ENCODE peak calls at places on chromosome X, in seven cellular contexts. One of them, this sample, is unnamed.

GRCh38 chrX:56802921-56803848 is 74.1 kb downstream of the NBDY start:
- DNase-seq in HepG2: peak
- DNase-seq in tibial nerve: peak
- DNase-seq in transverse colon: peak
- DNase-seq in K562: peak
- DNase-seq in upper lobe of left lung: no peak
- DNase-seq in suprapubic skin: peak
- DNase-seq in this sample: no peak

GRCh38 chrX:2474280-2474962 is 26.4 kb downstream of the DHRSX start:
- DNase-seq in HepG2: no peak
- DNase-seq in K562: no peak
- DNase-seq in upper lobe of left lung: no peak
- DNase-seq in transverse colon: no peak
- DNase-seq in suprapubic skin: peak
- DNase-seq in tibial nerve: no peak
- DNase-seq in this sample: no peak

GRCh38 chrX:119784747-119785446 is 6.5 kb downstream of the RPL39 start:
- DNase-seq in transverse colon: peak
- DNase-seq in upper lobe of left lung: no peak
- DNase-seq in HepG2: no peak
- DNase-seq in K562: peak
- DNase-seq in tibial nerve: no peak
- DNase-seq in suprapubic skin: no peak
- DNase-seq in this sample: no peak

GRCh38 chrX:149398027-149398426 is 107.1 kb downstream of the IDS start:
- DNase-seq in HepG2: no peak
- DNase-seq in upper lobe of left lung: no peak
- DNase-seq in suprapubic skin: no peak
- DNase-seq in tibial nerve: no peak
- DNase-seq in K562: no peak
- DNase-seq in transverse colon: no peak
- DNase-seq in this sample: no peak

GRCh38 chrX:115966920-115967319 is 203.6 kb upstream of the AGTR2 start:
- DNase-seq in HepG2: no peak
- DNase-seq in upper lobe of left lung: no peak
- DNase-seq in transverse colon: no peak
- DNase-seq in suprapubic skin: no peak
- DNase-seq in K562: no peak
- DNase-seq in tibial nerve: no peak
- DNase-seq in this sample: no peak

GRCh38 chrX:80550722-80551121 is 130.5 kb downstream of the TENT5D start:
- DNase-seq in transverse colon: no peak
- DNase-seq in HepG2: peak
- DNase-seq in tibial nerve: no peak
- DNase-seq in K562: peak
- DNase-seq in suprapubic skin: no peak
- DNase-seq in upper lobe of left lung: no peak
- DNase-seq in this sample: no peak

GRCh38 chrX:131830400-131831184 is 192.5 kb upstream of the STK26 start:
- DNase-seq in suprapubic skin: peak
- DNase-seq in transverse colon: peak
- DNase-seq in K562: peak
- DNase-seq in HepG2: peak
- DNase-seq in tibial nerve: peak
- DNase-seq in upper lobe of left lung: no peak
- DNase-seq in this sample: no peak

GRCh38 chrX:57367649-57368048 is 81.1 kb downstream of the FAAH2 start:
- DNase-seq in suprapubic skin: no peak
- DNase-seq in HepG2: peak
- DNase-seq in tibial nerve: no peak
- DNase-seq in K562: no peak
- DNase-seq in upper lobe of left lung: no peak
- DNase-seq in transverse colon: no peak
- DNase-seq in this sample: no peak

GRCh38 chrX:275967-276587 is 5.1 kb upstream of the PLCXD1 start:
- DNase-seq in tibial nerve: peak
- DNase-seq in suprapubic skin: peak
- DNase-seq in HepG2: peak
- DNase-seq in transverse colon: peak
- DNase-seq in K562: peak
- DNase-seq in upper lobe of left lung: peak
- DNase-seq in this sample: peak

GRCh38 chrX:112368371-112368770 is 285.8 kb upstream of the TRPC5 start:
- DNase-seq in transverse colon: no peak
- DNase-seq in upper lobe of left lung: no peak
- DNase-seq in tibial nerve: no peak
- DNase-seq in suprapubic skin: no peak
- DNase-seq in K562: no peak
- DNase-seq in HepG2: no peak
- DNase-seq in this sample: no peak

GRCh38 chrX:17007134-17007768 is 60.8 kb downstream of the REPS2 start:
- DNase-seq in transverse colon: no peak
- DNase-seq in suprapubic skin: no peak
- DNase-seq in tibial nerve: no peak
- DNase-seq in upper lobe of left lung: no peak
- DNase-seq in HepG2: peak
- DNase-seq in K562: peak
- DNase-seq in this sample: no peak

GRCh38 chrX:11591712-11592351 is 73.9 kb downstream of the ARHGAP6 start:
- DNase-seq in upper lobe of left lung: no peak
- DNase-seq in HepG2: no peak
- DNase-seq in transverse colon: no peak
- DNase-seq in suprapubic skin: no peak
- DNase-seq in K562: no peak
- DNase-seq in tibial nerve: no peak
- DNase-seq in this sample: no peak

GRCh38 chrX:120512627-120513026 is 43.5 kb upstream of the LAMP2 start:
- DNase-seq in HepG2: peak
- DNase-seq in suprapubic skin: no peak
- DNase-seq in K562: no peak
- DNase-seq in tibial nerve: no peak
- DNase-seq in transverse colon: no peak
- DNase-seq in upper lobe of left lung: no peak
- DNase-seq in this sample: no peak

GRCh38 chrX:133444952-133445831 is 29.9 kb upstream of the GPC4 start:
- DNase-seq in K562: no peak
- DNase-seq in upper lobe of left lung: no peak
- DNase-seq in tibial nerve: no peak
- DNase-seq in transverse colon: peak
- DNase-seq in HepG2: no peak
- DNase-seq in suprapubic skin: no peak
- DNase-seq in this sample: no peak

GRCh38 chrX:154327026-154327820 is 31.6 kb downstream of the TKTL1 start:
- DNase-seq in transverse colon: peak
- DNase-seq in HepG2: no peak
- DNase-seq in tibial nerve: no peak
- DNase-seq in upper lobe of left lung: no peak
- DNase-seq in suprapubic skin: no peak
- DNase-seq in K562: no peak
- DNase-seq in this sample: no peak

GRCh38 chrX:150212672-150213480 is 150.2 kb upstream of the MAMLD1 start:
- DNase-seq in tibial nerve: no peak
- DNase-seq in suprapubic skin: no peak
- DNase-seq in transverse colon: no peak
- DNase-seq in HepG2: no peak
- DNase-seq in K562: no peak
- DNase-seq in upper lobe of left lung: no peak
- DNase-seq in this sample: no peak

GRCh38 chrX:19649227-19650009 is 134.1 kb upstream of the MAP3K15 start:
- DNase-seq in suprapubic skin: no peak
- DNase-seq in tibial nerve: no peak
- DNase-seq in HepG2: no peak
- DNase-seq in upper lobe of left lung: no peak
- DNase-seq in transverse colon: no peak
- DNase-seq in K562: no peak
- DNase-seq in this sample: no peak

GRCh38 chrX:19647731-19648588 is 132.7 kb upstream of the MAP3K15 start:
- DNase-seq in suprapubic skin: no peak
- DNase-seq in upper lobe of left lung: no peak
- DNase-seq in tibial nerve: no peak
- DNase-seq in K562: no peak
- DNase-seq in HepG2: no peak
- DNase-seq in transverse colon: no peak
- DNase-seq in this sample: no peak

GRCh38 chrX:19643203-19643602 is 127.9 kb upstream of the MAP3K15 start:
- DNase-seq in transverse colon: no peak
- DNase-seq in HepG2: no peak
- DNase-seq in tibial nerve: no peak
- DNase-seq in K562: no peak
- DNase-seq in upper lobe of left lung: no peak
- DNase-seq in suprapubic skin: no peak
- DNase-seq in this sample: no peak

GRCh38 chrX:19647159-19647558 is 131.9 kb upstream of the MAP3K15 start:
- DNase-seq in tibial nerve: no peak
- DNase-seq in HepG2: no peak
- DNase-seq in transverse colon: no peak
- DNase-seq in upper lobe of left lung: no peak
- DNase-seq in suprapubic skin: no peak
- DNase-seq in K562: no peak
- DNase-seq in this sample: no peak

GRCh38 chrX:19646298-19646697 is 131.0 kb upstream of the MAP3K15 start:
- DNase-seq in upper lobe of left lung: no peak
- DNase-seq in tibial nerve: no peak
- DNase-seq in transverse colon: no peak
- DNase-seq in suprapubic skin: no peak
- DNase-seq in HepG2: no peak
- DNase-seq in K562: no peak
- DNase-seq in this sample: no peak
- TF ChIP-seq EP300 in upper lobe of left lung: no peak
- TF ChIP-seq EP300 in tibial nerve: no peak
- TF ChIP-seq EP300 in transverse colon: no peak
- TF ChIP-seq EP300 in suprapubic skin: no peak
- TF ChIP-seq EP300 in HepG2: no peak
- TF ChIP-seq EP300 in K562: no peak
- TF ChIP-seq EP300 in this sample: no peak

DNA sequence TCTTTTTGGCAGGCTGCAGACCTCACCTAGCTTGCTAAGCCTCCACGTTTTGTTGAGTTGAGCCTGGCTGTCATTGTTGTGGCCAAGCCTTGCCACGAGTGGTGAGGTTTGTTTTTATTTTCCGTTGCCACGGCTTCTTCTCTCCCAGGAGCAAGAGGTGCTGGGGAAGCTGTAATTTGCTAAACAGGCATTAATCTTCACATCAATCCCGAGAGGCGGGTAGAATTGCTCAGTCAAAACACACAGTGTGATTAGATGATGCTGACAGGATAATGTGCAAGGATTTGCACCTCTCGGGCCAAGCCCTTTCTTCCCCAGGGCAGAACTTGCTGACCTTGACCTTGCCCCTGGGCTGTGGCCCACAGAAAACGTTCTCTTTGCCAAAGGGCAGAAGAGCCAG is 72.2 kb upstream of the ATP6AP2 start:
- DNase-seq in transverse colon: no peak
- DNase-seq in suprapubic skin: no peak
- DNase-seq in HepG2: no peak
- DNase-seq in upper lobe of left lung: no peak
- DNase-seq in K562: no peak
- DNase-seq in tibial nerve: no peak
- DNase-seq in this sample: no peak
- TF ChIP-seq EP300 in transverse colon: no peak
- TF ChIP-seq EP300 in suprapubic skin: no peak
- TF ChIP-seq EP300 in HepG2: no peak
- TF ChIP-seq EP300 in upper lobe of left lung: no peak
- TF ChIP-seq EP300 in K562: no peak
- TF ChIP-seq EP300 in tibial nerve: no peak
- TF ChIP-seq EP300 in this sample: no peak

DNA sequence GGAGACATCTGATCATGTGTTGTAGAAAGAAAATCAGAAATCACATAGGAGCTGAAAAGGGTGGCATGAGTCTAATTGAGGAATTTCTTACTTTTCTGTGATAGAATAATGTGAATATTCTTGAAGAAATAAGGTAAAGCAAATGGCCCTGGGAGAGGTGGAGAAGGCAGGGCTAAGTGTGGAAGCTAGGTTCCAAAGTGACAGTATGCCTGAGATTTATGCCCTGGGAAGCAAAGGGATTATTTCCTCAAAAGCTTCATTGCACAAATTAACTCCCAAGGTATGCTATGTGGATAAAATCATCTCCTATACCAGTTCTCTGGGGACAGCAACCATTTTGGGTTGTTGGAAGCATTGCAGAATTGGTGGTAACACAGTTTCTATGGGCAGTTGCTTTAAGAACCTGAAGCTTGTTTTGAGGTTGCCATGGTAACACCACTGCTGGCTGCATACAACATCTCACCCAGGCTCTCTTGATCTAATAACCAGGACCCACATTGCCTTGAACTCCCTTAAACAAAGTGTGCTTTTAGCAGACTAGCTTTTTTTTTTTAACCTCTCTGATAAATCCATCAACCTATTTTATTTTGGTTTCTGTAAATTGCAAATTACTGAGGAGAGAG is 21.0 kb downstream of the MAOA start:
- DNase-seq in suprapubic skin: no peak
- DNase-seq in transverse colon: no peak
- DNase-seq in K562: no peak
- DNase-seq in HepG2: peak
- DNase-seq in tibial nerve: no peak
- DNase-seq in upper lobe of left lung: no peak
- DNase-seq in this sample: no peak
- TF ChIP-seq EP300 in suprapubic skin: no peak
- TF ChIP-seq EP300 in transverse colon: no peak
- TF ChIP-seq EP300 in K562: no peak
- TF ChIP-seq EP300 in HepG2: no peak
- TF ChIP-seq EP300 in tibial nerve: no peak
- TF ChIP-seq EP300 in upper lobe of left lung: no peak
- TF ChIP-seq EP300 in this sample: no peak

GRCh38 chrX:96386325-96386724 is 298.3 kb upstream of the DIAPH2 start:
- DNase-seq in transverse colon: no peak
- DNase-seq in K562: no peak
- DNase-seq in tibial nerve: no peak
- DNase-seq in HepG2: no peak
- DNase-seq in suprapubic skin: no peak
- DNase-seq in upper lobe of left lung: no peak
- DNase-seq in this sample: no peak

GRCh38 chrX:96386981-96387380 is 297.7 kb upstream of the DIAPH2 start:
- DNase-seq in tibial nerve: no peak
- DNase-seq in transverse colon: no peak
- DNase-seq in upper lobe of left lung: no peak
- DNase-seq in HepG2: no peak
- DNase-seq in K562: no peak
- DNase-seq in suprapubic skin: no peak
- DNase-seq in this sample: no peak

GRCh38 chrX:96383428-96383827 is 301.2 kb upstream of the DIAPH2 start:
- DNase-seq in suprapubic skin: no peak
- DNase-seq in upper lobe of left lung: no peak
- DNase-seq in transverse colon: no peak
- DNase-seq in HepG2: no peak
- DNase-seq in K562: no peak
- DNase-seq in tibial nerve: no peak
- DNase-seq in this sample: no peak

GRCh38 chrX:96379951-96380350 is 304.7 kb upstream of the DIAPH2 start:
- DNase-seq in suprapubic skin: no peak
- DNase-seq in upper lobe of left lung: no peak
- DNase-seq in HepG2: no peak
- DNase-seq in transverse colon: no peak
- DNase-seq in tibial nerve: no peak
- DNase-seq in K562: no peak
- DNase-seq in this sample: no peak

DNA sequence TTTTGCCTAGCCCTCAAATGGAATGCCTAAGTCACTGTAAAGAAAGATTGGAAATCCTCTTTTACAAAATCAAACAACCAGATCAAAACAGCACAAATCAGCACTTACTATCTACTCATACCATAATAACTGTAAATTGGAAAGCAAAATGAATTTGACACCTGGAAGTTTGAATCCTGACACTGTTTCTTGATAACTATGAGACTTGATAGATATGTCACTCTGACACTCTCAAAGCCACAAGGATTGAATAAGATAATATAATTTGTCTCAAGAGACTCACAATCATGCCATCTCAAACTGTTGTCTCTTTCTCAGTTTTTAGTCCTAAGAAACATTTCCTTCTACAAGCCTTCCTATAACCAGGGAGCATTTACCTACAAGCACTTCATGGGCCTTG is 302.6 kb upstream of the DIAPH2 start:
- DNase-seq in suprapubic skin: no peak
- DNase-seq in K562: no peak
- DNase-seq in transverse colon: no peak
- DNase-seq in tibial nerve: no peak
- DNase-seq in HepG2: no peak
- DNase-seq in upper lobe of left lung: no peak
- DNase-seq in this sample: no peak
- TF ChIP-seq EP300 in suprapubic skin: no peak
- TF ChIP-seq EP300 in K562: no peak
- TF ChIP-seq EP300 in transverse colon: no peak
- TF ChIP-seq EP300 in tibial nerve: no peak
- TF ChIP-seq EP300 in HepG2: no peak
- TF ChIP-seq EP300 in upper lobe of left lung: no peak
- TF ChIP-seq EP300 in this sample: no peak